ENCODE peak calls at places on chromosomes 11 and 22, in four cellular contexts. N, L, Z and T are unnamed samples.
A peak's percentile ranks its signal among the peaks of the same experiment; 100 is the strongest.

GRCh38 chr11:76201672-76202412 is 4.5 kb downstream of the WNT11 start:
- DNase-seq in N (no peak), L (no peak), Z (no peak), T (no peak)

GRCh38 chr11:75802913-75803820 is 11.8 kb upstream of the UVRAG start:
- DNase-seq in N (peak; percentile 65), L (peak; percentile 72), Z (peak; percentile 74), T (peak; percentile 53)

GRCh38 chr11:125679837-125680236 is 810 bp downstream of the ACRV1 start:
- DNase-seq in N (no peak), L (no peak), Z (no peak), T (no peak)

GRCh38 chr11:2929511-2929879 is 275 bp upstream of the PHLDA2 start:
- DNase-seq in N (peak; percentile 72), L (no peak), Z (no peak), T (no peak)

GRCh38 chr11:45262900-45263299 is 23.2 kb downstream of the SYT13 start:
- DNase-seq in N (no peak), L (no peak), Z (no peak), T (no peak)

GRCh38 chr11:32892355-32893090 is at the start of gene QSER1:
- DNase-seq in N (peak; percentile 41), L (peak; percentile 76), Z (peak; percentile 77), T (no peak)

GRCh38 chr11:31810779-31811647 is at the start of gene PAX6:
- DNase-seq in N (peak; percentile 19), L (peak; percentile 88), Z (peak; percentile 88), T (no peak)

GRCh38 chr22:42016111-42016510 is 17.5 kb downstream of the WBP2NL start:
- DNase-seq in N (no peak), L (no peak), Z (no peak), T (no peak)

GRCh38 chr11:102012946-102013345 is 34.3 kb upstream of the CFAP300 start:
- DNase-seq in N (no peak), L (no peak), Z (peak; percentile 62), T (no peak)

GRCh38 chr11:72229336-72229924 is 4.9 kb downstream of the INPPL1 start:
- DNase-seq in N (no peak), L (no peak), Z (no peak), T (peak; percentile 29)

GRCh38 chr11:70610561-70610960 is 212.2 kb downstream of the CTTN start:
- DNase-seq in N (peak; percentile 33), L (no peak), Z (no peak), T (no peak)

GRCh38 chr22:41935015-41935908 is 8.7 kb upstream of the TNFRSF13C start:
- DNase-seq in N (no peak), L (no peak), Z (no peak), T (no peak)

GRCh38 chr11:33704240-33705002 is 3.8 kb upstream of the C11orf91 start:
- DNase-seq in N (no peak), L (no peak), Z (no peak), T (no peak)

GRCh38 chr11:110490886-110491285 is 61.1 kb downstream of the FDX1 start:
- DNase-seq in N (peak; percentile 80), L (no peak), Z (peak; percentile 27), T (no peak)

GRCh38 chr11:61532136-61533038 is 23.8 kb downstream of the LRRC10B start:
- DNase-seq in N (no peak), L (peak; percentile 80), Z (peak; percentile 82), T (peak; percentile 90)

GRCh38 chr11:73244589-73245240 is 26.6 kb downstream of the P2RY2 start:
- DNase-seq in N (no peak), L (peak; percentile 15), Z (no peak), T (no peak)

GRCh38 chr11:2982214-2982613 is 9.9 kb downstream of the NAP1L4 start:
- DNase-seq in N (no peak), L (no peak), Z (peak; percentile 30), T (no peak)

GRCh38 chr11:129252621-129253020 is 60.5 kb upstream of the ARHGAP32 start:
- DNase-seq in N (no peak), L (peak; percentile 53), Z (peak; percentile 81), T (peak; percentile 23)

GRCh38 chr22:41841085-41841712 is 8.3 kb downstream of the SREBF2 start:
- DNase-seq in N (no peak), L (no peak), Z (no peak), T (no peak)

GRCh38 chr11:116990061-116990473 is 108.2 kb downstream of the SIK3 start:
- DNase-seq in N (peak; percentile 92), L (no peak), Z (no peak), T (no peak)

GRCh38 chr11:115439385-115439784 is 64.8 kb downstream of the CADM1 start:
- DNase-seq in N (peak; percentile 79), L (no peak), Z (peak; percentile 47), T (no peak)

GRCh38 chr11:75352417-75353206 is 1.2 kb upstream of the ARRB1 start:
- DNase-seq in N (no peak), L (no peak), Z (no peak), T (no peak)

GRCh38 chr11:86014221-86014620 is 54.7 kb downstream of the PICALM start:
- DNase-seq in N (no peak), L (no peak), Z (no peak), T (no peak)

GRCh38 chr11:31870609-31871309 is 59.6 kb upstream of the PAX6 start:
- DNase-seq in N (peak; percentile 33), L (peak; percentile 92), Z (peak; percentile 92), T (peak; percentile 68)

GRCh38 chr11:132632641-132633124 is 899.6 kb downstream of the OPCML start:
- DNase-seq in N (peak; percentile 99), L (no peak), Z (peak; percentile 49), T (no peak)

GRCh38 chr11:99376463-99376862 is 355.7 kb downstream of the CNTN5 start:
- DNase-seq in N (no peak), L (no peak), Z (no peak), T (no peak)

GRCh38 chr11:32140121-32140520 is 49.2 kb downstream of the RCN1 start:
- DNase-seq in N (no peak), L (no peak), Z (peak; percentile 8), T (no peak)

GRCh38 chr11:122028561-122028960 is 87.5 kb downstream of the BLID start:
- DNase-seq in N (no peak), L (no peak), Z (no peak), T (no peak)

GRCh38 chr11:105282658-105283057 is 143.1 kb upstream of the CARD18 start:
- DNase-seq in N (no peak), L (no peak), Z (peak; percentile 53), T (no peak)

GRCh38 chr11:92978226-92979111 is 9.0 kb downstream of the MTNR1B start:
- DNase-seq in N (peak; percentile 44), L (no peak), Z (no peak), T (no peak)

GRCh38 chr11:73266644-73267015 is 5.5 kb upstream of the P2RY6 start:
- DNase-seq in N (no peak), L (peak; percentile 14), Z (no peak), T (no peak)

GRCh38 chr11:126111458-126112116 is 48.9 kb upstream of the CDON start:
- DNase-seq in N (no peak), L (no peak), Z (no peak), T (no peak)

GRCh38 chr22:26666035-26666338 is 8.6 kb downstream of the MIAT start:
- DNase-seq in N (peak; percentile 75), L (no peak), Z (no peak), T (no peak)

GRCh38 chr22:30754971-30755759 is 60.5 kb downstream of the OSBP2 start:
- DNase-seq in N (peak; percentile 84), L (peak; percentile 73), Z (peak; percentile 86), T (peak; percentile 64)

GRCh38 chr11:59173080-59173963 is 1.4 kb downstream of the DTX4 start:
- DNase-seq in N (peak; percentile 30), L (peak; percentile 71), Z (peak; percentile 82), T (peak; percentile 69)

GRCh38 chr11:67379061-67380058 is 6.0 kb upstream of the CLCF1 start:
- DNase-seq in N (no peak), L (no peak), Z (no peak), T (no peak)

GRCh38 chr22:50486561-50487289 is at the start of gene MIOX:
- DNase-seq in N (no peak), L (no peak), Z (no peak), T (no peak)

GRCh38 chr11:10488581-10489443 is 33.7 kb downstream of the AMPD3 start:
- DNase-seq in N (no peak), L (peak; percentile 18), Z (no peak), T (no peak)

GRCh38 chr11:77636738-77637344 is 753 bp downstream of the CLNS1A start:
- DNase-seq in N (no peak), L (no peak), Z (peak; percentile 16), T (no peak)

GRCh38 chr11:77644887-77645286 is 7.3 kb upstream of the CLNS1A start:
- DNase-seq in N (no peak), L (no peak), Z (no peak), T (no peak)

GRCh38 chr11:77647906-77648305 is 10.3 kb upstream of the CLNS1A start:
- DNase-seq in N (no peak), L (no peak), Z (no peak), T (no peak)

GRCh38 chr11:77637345-77638165 is at the start of gene CLNS1A:
- DNase-seq in N (peak; percentile 85), L (peak; percentile 85), Z (peak; percentile 95), T (peak; percentile 64)

GRCh38 chr11:77642228-77642627 is 4.6 kb upstream of the CLNS1A start:
- DNase-seq in N (no peak), L (no peak), Z (no peak), T (no peak)
- H3K56ac ChIP-seq in N (no peak overlapping the region), L (no peak overlapping the region), Z (no peak overlapping the region), T (no peak overlapping the region)

DNA sequence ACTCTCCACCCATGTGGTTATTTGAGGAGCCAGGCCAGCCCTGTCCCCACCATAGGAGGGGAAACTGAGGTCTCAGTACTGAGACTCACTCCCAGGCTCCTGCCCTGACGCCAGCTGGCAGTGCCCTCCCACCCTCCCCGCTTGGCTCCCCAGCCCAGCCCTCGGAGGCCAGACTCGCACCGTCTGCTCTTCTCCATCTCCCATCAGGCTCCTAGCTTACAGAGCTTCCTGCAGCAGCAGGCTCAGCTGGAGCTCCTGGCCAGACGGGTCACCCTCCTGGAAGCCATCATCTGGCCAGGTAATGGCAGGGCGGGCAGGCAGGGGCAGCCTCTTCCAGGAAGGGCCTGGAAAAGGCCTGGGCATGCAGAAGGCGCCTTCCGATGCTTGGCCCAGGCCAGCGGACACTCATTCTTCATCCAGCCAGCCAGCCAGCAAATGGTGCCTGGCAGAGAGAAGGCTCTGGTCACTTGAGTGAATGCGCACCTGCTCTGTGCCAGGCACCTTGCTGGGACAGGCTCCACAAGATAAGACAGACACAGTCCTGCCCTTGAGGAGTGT is 12.6 kb downstream of the RHBDD3 start:
- DNase-seq in N (no peak), L (no peak), Z (no peak), T (no peak)
- H3K27ac ChIP-seq in N (no peak overlapping the region), L (no peak overlapping the region), Z (no peak overlapping the region), T (no peak overlapping the region)

DNA sequence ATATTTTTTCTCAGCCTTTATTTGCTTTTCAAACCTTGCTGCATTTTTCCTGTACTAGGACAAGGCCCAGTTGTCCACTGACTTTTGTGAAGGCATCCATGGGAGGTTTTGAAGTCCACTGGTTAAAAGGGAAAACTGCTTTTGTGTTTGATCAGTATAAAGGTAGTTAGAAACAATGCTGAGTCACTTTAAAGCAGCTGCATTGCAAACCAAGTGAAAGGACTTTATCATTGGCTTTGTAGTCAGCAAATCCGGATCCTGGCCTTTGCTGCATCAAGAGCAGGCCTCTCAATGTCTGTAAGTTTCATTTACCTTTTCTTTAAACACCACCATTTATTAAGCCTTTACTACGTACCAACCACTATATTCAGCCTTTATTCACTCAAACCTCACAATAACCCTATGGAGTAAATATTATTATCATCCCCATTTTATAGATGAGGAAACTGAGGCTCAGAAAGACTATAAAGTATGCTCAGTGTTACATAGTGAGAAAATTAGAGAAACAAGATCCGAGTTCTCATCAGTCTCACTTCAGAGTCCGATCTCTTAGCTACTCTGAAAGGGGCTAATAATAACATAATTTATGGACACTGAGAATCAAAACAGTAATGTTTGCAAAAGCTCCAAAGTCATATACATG is 60.6 kb upstream of the HSD17B12 start:
- DNase-seq in N (no peak), L (no peak), Z (no peak), T (no peak)
- H3K56ac ChIP-seq in N (no peak overlapping the region), L (no peak overlapping the region), Z (no peak overlapping the region), T (no peak overlapping the region)

GRCh38 chr11:63869686-63870085 is 30.8 kb downstream of the MARK2 start:
- DNase-seq in N (no peak), L (no peak), Z (no peak), T (no peak)
- H3K27ac ChIP-seq in N (no peak overlapping the region), L (no peak overlapping the region), Z (no peak overlapping the region), T (no peak overlapping the region)